ENCODE peak calls at places on chromosome 1, in ten cellular contexts. B is T-helper 17 cell; M is ELR; J is NCI-H2171 treated with DMSO at 0.1 percent for 48 hours; R is NCI-H146; I is stimulated activated CD8-positive, alpha-beta memory T cell treated with anti-CD3 and anti-CD28 coated beads, Interleukin-4, amount 100 ng/mL, for 1 hour; U is RPMI7951; H is HEK293T; Z is GF-D8; N is progenitor cell of endocrine pancreas. S is an unnamed sample.

GRCh38 chr1:246554201-246554600 is 11.9 kb downstream of the TFB2M start:
- DNase-seq in B (no peak), M (no peak), J (no peak), R (no peak), I (no peak), U (no peak), H (no peak), Z (no peak), N (no peak), S (no peak)

GRCh38 chr1:205274041-205274691 is 46.4 kb downstream of the TMCC2 start:
- DNase-seq in B (no peak), M (no peak), J (no peak), R (no peak), I (no peak), U (no peak), H (no peak), Z (no peak), N (no peak), S (peak)

GRCh38 chr1:28173151-28173979 is 3.1 kb downstream of the PTAFR start:
- DNase-seq in B (no peak), M (peak), J (no peak), R (no peak), I (no peak), U (peak), H (peak), Z (no peak), N (no peak), S (no peak)

GRCh38 chr1:226569879-226570547 is 21.4 kb downstream of the STUM start:
- DNase-seq in B (no peak), M (peak), J (peak), R (peak), I (no peak), U (no peak), H (peak), Z (no peak), N (peak), S (peak)

GRCh38 chr1:75130865-75131592 is 3.2 kb upstream of the LHX8 start:
- DNase-seq in B (no peak), M (no peak), J (peak), R (no peak), I (no peak), U (no peak), H (no peak), Z (no peak), N (no peak), S (peak)

GRCh38 chr1:234659538-234659937 is 49.6 kb upstream of the IRF2BP2 start:
- DNase-seq in B (no peak), M (peak), J (no peak), R (no peak), I (no peak), U (peak), H (no peak), Z (no peak), N (no peak), S (no peak)

GRCh38 chr1:11611928-11612327 is 42.3 kb downstream of the FBXO2 start:
- DNase-seq in B (no peak), M (no peak), J (no peak), R (no peak), I (no peak), U (no peak), H (no peak), Z (no peak), N (no peak), S (no peak)

GRCh38 chr1:52842643-52843310 is at the start of gene ZYG11A:
- DNase-seq in B (peak), M (peak), J (peak), R (peak), I (no peak), U (peak), H (peak), Z (no peak), N (peak), S (peak)

GRCh38 chr1:183164350-183164749 is 21.7 kb upstream of the LAMC2 start:
- DNase-seq in B (no peak), M (peak), J (no peak), R (no peak), I (no peak), U (peak), H (no peak), Z (no peak), N (no peak), S (peak)

GRCh38 chr1:110161822-110162221 is 11.5 kb downstream of the SLC6A17 start:
- DNase-seq in B (no peak), M (no peak), J (no peak), R (no peak), I (no peak), U (no peak), H (no peak), Z (no peak), N (no peak), S (no peak)

GRCh38 chr1:901108-901859 is 22.4 kb upstream of the SAMD11 start:
- DNase-seq in B (no peak), M (no peak), J (no peak), R (no peak), I (no peak), U (no peak), H (no peak), Z (no peak), N (no peak), S (no peak)

S was measured in left kidney.